ENCODE peak calls at places on chromosomes 16 and 17, in ten cellular contexts. Q is effector CD4-positive, alpha-beta T cell; A is pancreas; P is HEK293T; W is naive thymus-derived CD8-positive, alpha-beta T cell; O is cardiac muscle cell; U is stimulated activated CD8-positive, alpha-beta memory T cell treated with anti-CD3 and anti-CD28 coated beads, Interleukin-4, amount 100 ng/mL, for 24 hours; S is T-helper 9 cell; C is GM03348; F is nucleus accumbens. M is an unnamed sample.
A peak's percentile ranks its signal among the peaks of the same experiment; 100 is the strongest.

GRCh38 chr17:1647802-1648581 is 1.7 kb downstream of the RILP start:
- DNase-seq in S (no peak), Q (no peak), O (peak; percentile 49), A (peak; percentile 65), C (peak; percentile 20), F (peak; percentile 56), P (peak; percentile 43), W (no peak), U (no peak), M (peak; percentile 75)

GRCh38 chr17:63433746-63434591 is 12.1 kb downstream of the CYB561 start:
- DNase-seq in W (no peak), A (peak; percentile 79), Q (no peak), P (no peak), S (no peak), C (peak; percentile 94), F (no peak), U (no peak), O (no peak), M (peak; percentile 52)

GRCh38 chr16:19588661-19589060 is 33.2 kb downstream of the VPS35L start:
- DNase-seq in P (no peak), A (no peak), O (peak; percentile 72), Q (no peak), C (peak; percentile 44), W (no peak), S (no peak), U (no peak), F (no peak), M (no peak)

GRCh38 chr17:18076941-18077340 is 10.8 kb upstream of the DRG2 start:
- DNase-seq in Q (no peak), F (no peak), P (no peak), O (no peak), S (no peak), U (no peak), A (no peak), W (no peak), C (no peak), M (no peak)

GRCh38 chr17:4249452-4250029 is 14.2 kb downstream of the ANKFY1 start:
- DNase-seq in S (no peak), O (peak; percentile 55), F (no peak), A (no peak), U (no peak), Q (no peak), W (peak; percentile 11), C (peak; percentile 54), P (peak; percentile 62), M (no peak)

GRCh38 chr17:32960815-32961214 is 30.8 kb upstream of the SPACA3 start:
- DNase-seq in C (no peak), Q (no peak), F (no peak), P (no peak), A (no peak), O (no peak), U (no peak), S (no peak), W (no peak), M (no peak)

GRCh38 chr16:81112453-81112852 is 16.3 kb upstream of the GCSH start:
- DNase-seq in S (no peak), C (no peak), Q (no peak), O (no peak), F (no peak), A (no peak), U (no peak), P (no peak), W (no peak), M (no peak)

GRCh38 chr16:89290887-89291286 is 73.4 kb downstream of the ZNF778 start:
- DNase-seq in W (no peak), A (no peak), P (no peak), O (no peak), C (no peak), Q (no peak), U (no peak), F (no peak), S (no peak), M (no peak)

GRCh38 chr17:45052052-45052772 is 780 bp upstream of the DCAKD start:
- DNase-seq in O (peak; percentile 37), U (peak; percentile 7), Q (peak; percentile 30), C (no peak), W (peak; percentile 40), F (peak; percentile 14), P (no peak), S (peak; percentile 29), A (peak; percentile 46), M (peak; percentile 41)

GRCh38 chr17:57612202-57613071 is 132.7 kb downstream of the CCDC182 start:
- DNase-seq in P (peak; percentile 23), W (no peak), S (peak; percentile 23), Q (peak; percentile 38), F (no peak), A (no peak), U (no peak), C (no peak), O (peak; percentile 15), M (no peak)

GRCh38 chr16:19857593-19857992 is 27.1 kb downstream of the GPRC5B start:
- DNase-seq in S (no peak), C (no peak), Q (no peak), F (no peak), W (no peak), A (no peak), U (no peak), O (no peak), P (no peak), M (no peak)

GRCh38 chr17:81909966-81910839 is 996 bp downstream of the PCYT2 start:
- DNase-seq in S (no peak), W (no peak), A (no peak), F (no peak), O (peak; percentile 55), P (no peak), C (no peak), U (no peak), Q (no peak), M (no peak)

GRCh38 chr17:35238817-35239216 is 4.1 kb upstream of the SLFN5 start:
- DNase-seq in P (no peak), Q (no peak), U (no peak), F (no peak), W (no peak), A (no peak), C (peak; percentile 57), O (no peak), S (no peak), M (no peak)

GRCh38 chr16:52069866-52070265 is 477.1 kb downstream of the TOX3 start:
- DNase-seq in P (peak; percentile 10), C (peak; percentile 17), A (no peak), O (peak; percentile 32), S (no peak), F (no peak), Q (no peak), U (no peak), W (no peak), M (no peak)

GRCh38 chr17:33712120-33712519 is 419.0 kb upstream of the ASIC2 start:
- DNase-seq in C (no peak), U (no peak), W (no peak), P (no peak), A (no peak), O (no peak), F (no peak), S (no peak), Q (no peak), M (no peak)

GRCh38 chr16:85986931-85987749 is 88.2 kb downstream of the IRF8 start:
- DNase-seq in C (no peak), W (peak; percentile 49), O (peak; percentile 59), U (peak; percentile 26), F (no peak), S (peak; percentile 43), A (no peak), Q (peak; percentile 32), P (peak; percentile 83), M (no peak)

GRCh38 chr17:4607773-4608187 is 23.5 kb downstream of the SMTNL2 start:
- DNase-seq in A (peak; percentile 65), O (peak; percentile 67), P (peak; percentile 42), F (no peak), C (no peak), Q (no peak), W (no peak), U (no peak), S (no peak), M (peak; percentile 59)

GRCh38 chr17:12765544-12765943 is 23.8 kb upstream of the ARHGAP44 start:
- DNase-seq in W (no peak), U (no peak), P (no peak), O (no peak), C (peak; percentile 68), A (no peak), S (no peak), F (no peak), Q (no peak), M (no peak)

GRCh38 chr17:42774066-42774750 is 959 bp downstream of the VPS25 start:
- DNase-seq in P (no peak), C (peak; percentile 43), S (no peak), Q (no peak), W (no peak), F (no peak), O (no peak), U (no peak), A (no peak), M (no peak)

GRCh38 chr16:78659216-78659615 is 559.8 kb downstream of the WWOX start:
- DNase-seq in A (no peak), W (no peak), Q (no peak), O (no peak), U (no peak), P (no peak), C (no peak), F (no peak), S (no peak), M (no peak)

GRCh38 chr16:56298948-56299602 is 107.8 kb downstream of the GNAO1 start:
- DNase-seq in U (no peak), P (no peak), Q (no peak), S (no peak), A (no peak), F (peak; percentile 73), O (no peak), W (no peak), C (no peak), M (no peak)

GRCh38 chr17:80263253-80264047 is 2.8 kb downstream of the RNF213 start:
- DNase-seq in P (no peak), C (peak; percentile 61), O (no peak), S (peak; percentile 73), W (peak; percentile 79), U (peak; percentile 79), A (peak; percentile 87), Q (peak; percentile 85), F (no peak), M (peak; percentile 92)